ENCODE peak calls at places on chromosomes 1 and 21, in four cellular contexts. Z is GM12878, F is HepG2, Y is K562. P is an unnamed sample.

GRCh38 chr1:21631944-21632887 is 36.9 kb downstream of the RAP1GAP start:
- DNase-seq in Z (no peak), F (peak; percentile 52), Y (peak; percentile 95), P (peak; percentile 66)

GRCh38 chr1:11422701-11423100 is 56.3 kb upstream of the DISP3 start:
- DNase-seq in Z (no peak), F (no peak), Y (no peak), P (no peak)

GRCh38 chr1:219066098-219066497 is 107.6 kb upstream of the LYPLAL1 start:
- DNase-seq in Z (no peak), F (no peak), Y (no peak), P (no peak)

GRCh38 chr21:34528131-34528561 is 16.1 kb upstream of the KCNE1 start:
- DNase-seq in Z (no peak), F (no peak), Y (no peak), P (no peak)

GRCh38 chr1:54027848-54028247 is 9.9 kb upstream of the LDLRAD1 start:
- DNase-seq in Z (no peak), F (peak; percentile 61), Y (no peak), P (peak; percentile 41)

GRCh38 chr1:117128323-117129079 is 7.0 kb upstream of the TRIM45 start:
- DNase-seq in Z (no peak), F (no peak), Y (peak; percentile 49), P (peak; percentile 47)

GRCh38 chr1:165068716-165069115 is 287.8 kb downstream of the LMX1A start:
- DNase-seq in Z (no peak), F (no peak), Y (no peak), P (no peak)

GRCh38 chr1:156480411-156481192 is 20.0 kb downstream of the MEF2D start:
- DNase-seq in Z (no peak), F (no peak), Y (peak; percentile 76), P (peak; percentile 84)

GRCh38 chr1:230084408-230085177 is 17.6 kb downstream of the GALNT2 start:
- DNase-seq in Z (no peak), F (peak; percentile 59), Y (no peak), P (peak; percentile 59)

GRCh38 chr1:53640696-53641065 is 98.3 kb downstream of the GLIS1 start:
- DNase-seq in Z (no peak), F (no peak), Y (no peak), P (no peak)

GRCh38 chr1:110060034-110060661 is 10.3 kb downstream of the ALX3 start:
- DNase-seq in Z (no peak), F (peak; percentile 43), Y (peak; percentile 88), P (no peak)

GRCh38 chr1:187053876-187054275 is 225.1 kb downstream of the PLA2G4A start:
- DNase-seq in Z (no peak), F (no peak), Y (no peak), P (no peak)

GRCh38 chr21:34907783-34908423 is 141.2 kb downstream of the RUNX1 start:
- DNase-seq in Z (no peak), F (no peak), Y (peak; percentile 42), P (no peak)

GRCh38 chr1:12184008-12184681 is 17.4 kb downstream of the TNFRSF1B start:
- DNase-seq in Z (no peak), F (peak; percentile 29), Y (peak; percentile 34), P (peak; percentile 93)

GRCh38 chr1:1177452-1178206 is 3.9 kb downstream of the TTLL10 start:
- DNase-seq in Z (no peak), F (no peak), Y (no peak), P (no peak)

GRCh38 chr1:168752171-168752570 is 23.2 kb upstream of the DPT start:
- DNase-seq in Z (no peak), F (no peak), Y (no peak), P (no peak)

GRCh38 chr1:161950377-161950776 is 73.3 kb downstream of the OLFML2B start:
- DNase-seq in Z (no peak), F (no peak), Y (no peak), P (no peak)

GRCh38 chr1:169148472-169149252 is 42.2 kb downstream of the ATP1B1 start:
- DNase-seq in Z (no peak), F (peak; percentile 97), Y (peak; percentile 23), P (no peak)

GRCh38 chr1:224730950-224731349 is 114.8 kb downstream of the CNIH3 start:
- DNase-seq in Z (no peak), F (no peak), Y (no peak), P (no peak)

GRCh38 chr1:9825101-9826074 is 1.6 kb upstream of the CLSTN1 start:
- DNase-seq in Z (peak; percentile 20), F (peak; percentile 46), Y (peak; percentile 39), P (no peak)

GRCh38 chr1:2384130-2384860 is 7.1 kb downstream of the MORN1 start:
- DNase-seq in Z (no peak), F (peak; percentile 43), Y (no peak), P (no peak)

GRCh38 chr1:200139661-200140250 is 112.2 kb downstream of the NR5A2 start:
- DNase-seq in Z (no peak), F (peak; percentile 61), Y (peak; percentile 78), P (peak; percentile 62)

GRCh38 chr1:218665216-218665615 is 320.1 kb downstream of the TGFB2 start:
- DNase-seq in Z (no peak), F (no peak), Y (no peak), P (no peak)

GRCh38 chr1:162682013-162682419 is 49.8 kb downstream of the DDR2 start:
- DNase-seq in Z (no peak), F (peak; percentile 67), Y (no peak), P (no peak)

GRCh38 chr1:184110253-184111204 is 59.0 kb downstream of the TSEN15 start:
- DNase-seq in Z (no peak), F (no peak), Y (no peak), P (peak; percentile 11)

GRCh38 chr1:210003501-210003900 is 65.5 kb downstream of the SYT14 start:
- DNase-seq in Z (no peak), F (no peak), Y (no peak), P (no peak)

GRCh38 chr1:14755518-14756252 is 157.2 kb downstream of the KAZN start:
- DNase-seq in Z (no peak), F (no peak), Y (no peak), P (no peak)

GRCh38 chr1:179921981-179922380 is 32.6 kb upstream of the CEP350 start:
- DNase-seq in Z (no peak), F (no peak), Y (no peak), P (no peak)

GRCh38 chr1:201754353-201754752 is 74.6 kb upstream of the IPO9 start:
- DNase-seq in Z (no peak), F (no peak), Y (no peak), P (no peak)

GRCh38 chr21:14602418-14602987 is 56.4 kb upstream of the SAMSN1 start:
- DNase-seq in Z (no peak), F (no peak), Y (peak; percentile 32), P (no peak)
- TF ChIP-seq NFIC in Z (no peak), F (no peak), Y (no peak), P (no peak)

GRCh38 chr1:16087733-16088132 is 14.3 kb upstream of the FAM131C start:
- DNase-seq in Z (no peak), F (no peak), Y (no peak), P (no peak)
- TF ChIP-seq NFIC in Z (no peak), F (no peak), Y (no peak), P (no peak)

GRCh38 chr1:152757747-152758146 is at the start of gene KPRP:
- DNase-seq in Z (no peak), F (no peak), Y (no peak), P (no peak)

GRCh38 chr1:152761609-152762213 is 3.9 kb downstream of the KPRP start:
- DNase-seq in Z (no peak), F (no peak), Y (no peak), P (no peak)

GRCh38 chr1:152758636-152759035 is 811 bp downstream of the KPRP start:
- DNase-seq in Z (no peak), F (no peak), Y (no peak), P (no peak)

GRCh38 chr1:152760551-152761190 is 2.8 kb downstream of the KPRP start:
- DNase-seq in Z (no peak), F (no peak), Y (no peak), P (no peak)

GRCh38 chr1:152759453-152760173 is 1.8 kb downstream of the KPRP start:
- DNase-seq in Z (no peak), F (no peak), Y (no peak), P (no peak)
- TF ChIP-seq NFIC in Z (no peak), F (no peak), Y (no peak), P (no peak)

DNA sequence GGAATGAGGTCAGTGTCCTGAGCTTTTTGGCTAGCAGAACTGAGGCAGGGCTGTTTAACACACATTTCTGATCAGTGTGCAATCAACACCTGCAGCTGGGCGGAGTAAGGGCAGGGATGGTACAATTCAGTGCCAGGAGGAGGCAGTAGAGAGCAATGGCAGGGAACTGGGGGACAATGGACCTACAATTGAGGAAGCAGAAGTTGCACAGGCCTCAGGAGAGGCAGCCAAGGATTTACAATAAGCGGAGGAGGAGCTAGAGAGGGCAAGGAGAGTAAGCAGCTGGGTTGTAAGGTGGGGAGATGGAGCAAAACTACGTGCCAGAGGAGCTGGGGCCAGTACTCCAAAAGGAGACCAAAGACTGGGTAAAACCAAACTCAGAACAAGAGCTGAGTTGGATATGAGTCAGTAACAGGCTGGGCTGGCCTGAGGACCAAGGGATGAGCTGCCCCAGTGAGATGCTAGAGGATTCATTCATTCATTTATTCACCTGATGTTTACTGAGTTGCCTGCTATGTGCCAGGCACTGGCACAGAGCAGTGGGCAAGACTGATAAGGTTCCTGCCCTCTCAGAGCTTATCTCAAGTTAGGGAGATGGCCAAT is 10.4 kb upstream of the GALE start:
- DNase-seq in Z (peak; percentile 59), F (no peak), Y (peak; percentile 83), P (peak; percentile 63)
- TF ChIP-seq NFIC in Z (no peak), F (no peak), Y (peak; percentile 17), P (no peak)

DNA sequence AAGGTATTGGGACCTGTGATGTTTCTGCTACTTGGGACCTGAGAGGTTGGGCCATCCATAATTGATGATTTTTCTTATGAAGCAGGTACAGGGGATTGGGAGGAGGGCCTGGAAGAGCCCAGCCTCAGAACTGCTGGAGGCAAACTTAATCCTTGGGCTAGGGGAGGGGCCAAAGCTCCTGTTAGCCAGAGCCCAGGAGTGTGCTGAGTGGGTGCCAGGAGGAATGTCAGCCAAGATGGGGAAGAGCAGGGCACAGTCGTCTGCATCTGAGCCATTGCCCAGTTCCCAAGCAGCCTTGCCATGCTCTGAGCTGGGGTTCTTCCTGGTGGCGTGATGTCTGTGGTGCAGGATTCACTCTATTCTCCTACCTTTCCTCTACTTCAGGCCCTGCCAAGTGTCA is 5.8 kb downstream of the MAPKAPK2 start:
- DNase-seq in Z (no peak), F (no peak), Y (no peak), P (no peak)
- TF ChIP-seq NFIC in Z (no peak), F (no peak), Y (no peak), P (no peak)